ENCODE peak calls at places on chromosomes 6 and 20, in seven cellular contexts. One of them, this sample, is unnamed. For H3K4me1, the result is how much of the 10 kb centered on the place peaks cover.

GRCh38 chr6:21522773-21523490 is 70.6 kb upstream of the SOX4 start:
- DNase-seq in IMR-90: no peak
- DNase-seq in body of pancreas: no peak
- DNase-seq in transverse colon: no peak
- DNase-seq in ovary: no peak
- DNase-seq in HepG2: no peak
- DNase-seq in adrenal gland: no peak
- DNase-seq in this sample: no peak

GRCh38 chr6:155693573-155694428 is 238.2 kb upstream of the NOX3 start:
- DNase-seq in ovary: no peak
- DNase-seq in IMR-90: no peak
- DNase-seq in body of pancreas: peak
- DNase-seq in HepG2: no peak
- DNase-seq in adrenal gland: no peak
- DNase-seq in transverse colon: peak
- DNase-seq in this sample: no peak

GRCh38 chr6:155832596-155832995 is 377.0 kb upstream of the NOX3 start:
- DNase-seq in body of pancreas: no peak
- DNase-seq in transverse colon: no peak
- DNase-seq in ovary: no peak
- DNase-seq in IMR-90: peak
- DNase-seq in HepG2: peak
- DNase-seq in adrenal gland: no peak
- DNase-seq in this sample: no peak

GRCh38 chr20:35008411-35009342 is 53.0 kb downstream of the MYH7B start:
- DNase-seq in HepG2: no peak
- DNase-seq in adrenal gland: peak
- DNase-seq in IMR-90: no peak
- DNase-seq in transverse colon: peak
- DNase-seq in body of pancreas: peak
- DNase-seq in ovary: peak
- DNase-seq in this sample: peak

GRCh38 chr6:118295336-118295735 is 252.8 kb upstream of the PLN start:
- DNase-seq in HepG2: no peak
- DNase-seq in IMR-90: no peak
- DNase-seq in ovary: no peak
- DNase-seq in transverse colon: no peak
- DNase-seq in body of pancreas: no peak
- DNase-seq in adrenal gland: no peak
- DNase-seq in this sample: peak

GRCh38 chr6:16540804-16541752 is 220.2 kb downstream of the ATXN1 start:
- DNase-seq in IMR-90: no peak
- DNase-seq in adrenal gland: no peak
- DNase-seq in ovary: peak
- DNase-seq in HepG2: no peak
- DNase-seq in transverse colon: peak
- DNase-seq in body of pancreas: no peak
- DNase-seq in this sample: no peak

GRCh38 chr20:57433658-57434389 is 42.6 kb downstream of the RBM38 start:
- DNase-seq in ovary: no peak
- DNase-seq in body of pancreas: no peak
- DNase-seq in adrenal gland: no peak
- DNase-seq in IMR-90: no peak
- DNase-seq in HepG2: no peak
- DNase-seq in transverse colon: no peak
- DNase-seq in this sample: no peak

GRCh38 chr20:2386516-2387179 is 5.9 kb downstream of the TGM6 start:
- DNase-seq in HepG2: no peak
- DNase-seq in body of pancreas: no peak
- DNase-seq in ovary: no peak
- DNase-seq in transverse colon: no peak
- DNase-seq in adrenal gland: no peak
- DNase-seq in IMR-90: peak
- DNase-seq in this sample: no peak

GRCh38 chr6:70375882-70376281 is 37.4 kb upstream of the FAM135A start:
- DNase-seq in ovary: no peak
- DNase-seq in transverse colon: no peak
- DNase-seq in HepG2: peak
- DNase-seq in IMR-90: no peak
- DNase-seq in adrenal gland: no peak
- DNase-seq in body of pancreas: no peak
- DNase-seq in this sample: no peak

GRCh38 chr6:63872233-63872632 is 236.6 kb downstream of the PHF3 start:
- DNase-seq in IMR-90: no peak
- DNase-seq in adrenal gland: no peak
- DNase-seq in transverse colon: no peak
- DNase-seq in body of pancreas: no peak
- DNase-seq in HepG2: no peak
- DNase-seq in ovary: no peak
- DNase-seq in this sample: no peak
- H3K4me1 ChIP-seq in IMR-90: under half
- H3K4me1 ChIP-seq in adrenal gland: under half
- H3K4me1 ChIP-seq in transverse colon: under half
- H3K4me1 ChIP-seq in body of pancreas: under half
- H3K4me1 ChIP-seq in HepG2: under half
- H3K4me1 ChIP-seq in ovary: under half
- H3K4me1 ChIP-seq in this sample: under half

GRCh38 chr20:31718952-31719643 is 3.6 kb downstream of the BCL2L1 start:
- DNase-seq in transverse colon: peak
- DNase-seq in adrenal gland: no peak
- DNase-seq in body of pancreas: no peak
- DNase-seq in HepG2: no peak
- DNase-seq in IMR-90: no peak
- DNase-seq in ovary: no peak
- DNase-seq in this sample: no peak
- TF ChIP-seq POLR2A in transverse colon: peak
- TF ChIP-seq POLR2A in adrenal gland: no peak
- TF ChIP-seq POLR2A in body of pancreas: peak
- TF ChIP-seq POLR2A in HepG2: peak
- TF ChIP-seq POLR2A in IMR-90: no peak
- TF ChIP-seq POLR2A in ovary: no peak
- TF ChIP-seq POLR2A in this sample: no peak

DNA sequence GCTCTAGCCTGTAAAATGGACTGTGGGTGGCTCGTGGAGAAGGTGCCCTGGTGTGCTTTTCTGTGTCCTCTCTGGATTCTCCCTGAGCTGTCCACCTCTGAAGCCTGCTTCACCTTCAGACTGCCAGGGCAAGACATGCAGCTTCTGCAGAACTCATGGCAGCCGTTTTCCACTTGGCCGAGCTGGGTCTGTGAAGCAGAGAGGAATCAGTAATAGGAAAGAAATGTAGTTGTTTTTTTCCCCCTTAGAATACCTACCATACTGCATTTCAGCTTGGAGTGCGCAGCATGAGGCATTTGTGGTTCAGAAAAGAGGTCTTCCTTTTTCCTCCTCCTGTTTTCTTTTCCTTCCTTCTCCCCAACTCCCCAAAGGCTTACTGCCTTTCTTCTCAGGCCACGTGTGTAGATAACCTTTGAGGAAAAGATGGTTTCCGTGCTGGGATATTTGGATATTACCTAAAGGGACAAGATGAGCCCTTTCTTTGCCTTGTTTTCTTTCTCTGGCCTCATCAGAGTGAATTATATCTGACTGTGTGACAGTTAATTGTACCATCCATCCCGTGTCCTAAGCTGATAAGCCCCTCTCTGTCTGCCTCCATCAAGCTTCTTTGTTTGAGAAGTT is 39.4 kb downstream of the RREB1 start:
- DNase-seq in transverse colon: no peak
- DNase-seq in ovary: no peak
- DNase-seq in IMR-90: no peak
- DNase-seq in adrenal gland: no peak
- DNase-seq in body of pancreas: no peak
- DNase-seq in HepG2: no peak
- DNase-seq in this sample: no peak
- H3K4me1 ChIP-seq in transverse colon: under half
- H3K4me1 ChIP-seq in ovary: under half
- H3K4me1 ChIP-seq in IMR-90: under half
- H3K4me1 ChIP-seq in adrenal gland: under half
- H3K4me1 ChIP-seq in body of pancreas: half or more
- H3K4me1 ChIP-seq in HepG2: half or more
- H3K4me1 ChIP-seq in this sample: half or more

DNA sequence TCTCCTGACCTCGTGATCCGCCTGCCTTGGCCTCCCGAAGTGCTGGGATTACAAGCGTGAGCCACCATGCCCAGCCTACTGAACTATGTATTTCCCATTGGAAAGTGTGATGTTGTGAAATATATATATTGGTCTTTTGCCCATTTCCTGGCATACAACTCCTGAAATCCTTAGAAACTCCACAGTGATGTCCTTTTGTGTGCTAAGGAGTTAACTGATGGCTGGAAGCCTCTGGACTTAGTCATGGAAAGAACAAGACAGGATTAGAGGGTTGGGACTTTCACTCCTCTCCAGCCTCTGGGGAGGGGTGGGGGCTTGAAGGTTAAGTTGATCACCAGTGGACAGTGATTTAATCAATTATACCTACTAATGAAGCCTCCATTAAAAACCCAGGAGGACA is 7.1 kb downstream of the PANK2 start:
- DNase-seq in body of pancreas: no peak
- DNase-seq in transverse colon: no peak
- DNase-seq in IMR-90: peak
- DNase-seq in ovary: no peak
- DNase-seq in adrenal gland: peak
- DNase-seq in HepG2: no peak
- DNase-seq in this sample: no peak
- TF ChIP-seq POLR2A in body of pancreas: no peak
- TF ChIP-seq POLR2A in transverse colon: no peak
- TF ChIP-seq POLR2A in IMR-90: no peak
- TF ChIP-seq POLR2A in ovary: no peak
- TF ChIP-seq POLR2A in adrenal gland: no peak
- TF ChIP-seq POLR2A in HepG2: no peak
- TF ChIP-seq POLR2A in this sample: no peak

GRCh38 chr6:111799576-111800467 is 73.4 kb downstream of the FYN start:
- DNase-seq in transverse colon: no peak
- DNase-seq in body of pancreas: no peak
- DNase-seq in IMR-90: peak
- DNase-seq in adrenal gland: no peak
- DNase-seq in ovary: peak
- DNase-seq in HepG2: no peak
- DNase-seq in this sample: no peak
- H3K4me1 ChIP-seq in transverse colon: under half
- H3K4me1 ChIP-seq in body of pancreas: under half
- H3K4me1 ChIP-seq in IMR-90: under half
- H3K4me1 ChIP-seq in adrenal gland: under half
- H3K4me1 ChIP-seq in ovary: under half
- H3K4me1 ChIP-seq in HepG2: under half
- H3K4me1 ChIP-seq in this sample: under half

GRCh38 chr20:543369-544152 is at the start of gene CSNK2A1:
- DNase-seq in adrenal gland: peak
- DNase-seq in IMR-90: peak
- DNase-seq in ovary: peak
- DNase-seq in transverse colon: peak
- DNase-seq in HepG2: peak
- DNase-seq in body of pancreas: peak
- DNase-seq in this sample: peak
- TF ChIP-seq POLR2A in adrenal gland: peak
- TF ChIP-seq POLR2A in IMR-90: peak
- TF ChIP-seq POLR2A in ovary: peak
- TF ChIP-seq POLR2A in transverse colon: peak
- TF ChIP-seq POLR2A in HepG2: peak
- TF ChIP-seq POLR2A in body of pancreas: peak
- TF ChIP-seq POLR2A in this sample: peak

DNA sequence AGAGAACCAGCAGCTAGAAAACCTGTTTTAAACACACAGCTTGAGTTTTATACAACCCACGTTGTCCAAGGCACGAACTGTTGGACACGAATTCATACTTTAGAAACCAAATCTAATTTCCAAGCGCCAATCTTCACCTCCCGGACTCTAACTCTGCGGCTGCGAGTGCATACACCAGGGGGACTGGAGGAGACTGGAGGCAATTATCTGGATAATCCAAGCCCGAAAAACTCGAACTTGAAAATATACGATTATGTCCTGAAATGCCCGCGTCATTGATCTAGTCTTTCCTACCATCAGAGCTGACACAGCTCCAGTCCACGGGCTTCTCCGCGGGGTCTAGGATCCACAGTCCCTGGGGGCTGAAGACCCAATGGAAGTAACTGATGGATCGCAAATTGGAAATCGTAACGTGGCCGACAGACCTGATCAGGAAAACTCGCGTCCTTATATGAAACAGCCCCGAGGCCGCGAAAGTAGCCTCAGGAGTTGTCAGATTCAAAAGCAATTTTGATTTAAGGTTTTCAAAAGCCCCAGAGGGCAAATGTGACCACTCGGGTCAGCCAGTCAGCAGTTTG is 809 bp upstream of the HEY2 start:
- DNase-seq in transverse colon: no peak
- DNase-seq in ovary: no peak
- DNase-seq in IMR-90: peak
- DNase-seq in HepG2: peak
- DNase-seq in body of pancreas: no peak
- DNase-seq in adrenal gland: peak
- DNase-seq in this sample: no peak
- H3K4me1 ChIP-seq in transverse colon: under half
- H3K4me1 ChIP-seq in ovary: under half
- H3K4me1 ChIP-seq in IMR-90: under half
- H3K4me1 ChIP-seq in HepG2: under half
- H3K4me1 ChIP-seq in body of pancreas: under half
- H3K4me1 ChIP-seq in adrenal gland: under half
- H3K4me1 ChIP-seq in this sample: under half

DNA sequence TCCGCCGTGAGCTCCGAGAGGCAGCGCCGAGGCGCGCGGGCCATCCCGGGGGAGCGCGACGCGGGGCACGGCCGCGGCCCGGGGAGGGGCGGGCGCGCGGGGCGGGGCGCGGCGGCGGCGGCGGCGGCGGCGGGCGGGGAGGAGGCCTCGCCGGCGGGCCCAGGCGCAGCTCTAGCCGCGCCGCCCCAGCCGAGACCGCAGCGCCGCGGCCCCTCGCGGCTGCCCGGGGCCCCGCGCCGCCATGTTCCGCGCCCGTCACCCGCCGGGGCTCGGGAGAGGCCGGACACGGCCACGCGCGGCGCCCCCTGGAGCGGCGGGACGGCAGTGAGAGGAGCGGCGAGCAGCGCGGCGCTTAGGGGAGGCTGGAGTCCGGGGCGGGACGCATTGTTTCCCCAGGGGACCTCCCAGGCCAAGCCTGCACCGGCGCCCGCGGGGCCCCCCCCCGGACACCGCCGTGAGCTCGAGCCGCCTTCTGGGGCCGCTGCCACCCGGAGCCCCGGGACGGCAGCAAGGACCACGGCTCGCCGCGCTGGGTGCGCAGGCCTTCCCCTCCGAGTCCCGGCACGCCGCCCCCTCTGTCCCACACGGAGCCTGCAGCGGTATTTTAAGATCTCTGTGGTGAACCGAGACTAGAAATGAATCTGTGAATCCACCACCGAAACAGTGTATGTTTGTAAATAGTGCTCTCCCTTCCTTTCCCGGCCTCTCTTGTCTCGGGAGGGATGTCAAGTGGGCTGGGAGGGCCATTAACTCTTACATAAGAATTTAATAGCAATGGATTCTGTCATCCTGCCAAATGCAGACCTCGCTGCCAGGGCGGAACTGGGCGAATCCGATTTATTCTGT is at the start of gene KIF13A:
- DNase-seq in ovary: peak
- DNase-seq in body of pancreas: peak
- DNase-seq in adrenal gland: peak
- DNase-seq in transverse colon: peak
- DNase-seq in IMR-90: peak
- DNase-seq in HepG2: peak
- DNase-seq in this sample: peak
- TF ChIP-seq POLR2A in ovary: peak
- TF ChIP-seq POLR2A in body of pancreas: peak
- TF ChIP-seq POLR2A in adrenal gland: peak
- TF ChIP-seq POLR2A in transverse colon: peak
- TF ChIP-seq POLR2A in IMR-90: no peak
- TF ChIP-seq POLR2A in HepG2: peak
- TF ChIP-seq POLR2A in this sample: peak

This sample was measured in right lobe of liver.